ENCODE peak calls at places on chromosomes 5 and 9, in six cellular contexts. M is ascending aorta, W is adipocyte, F is lower lobe of right lung, N is upper lobe of left lung, A is PC-9. Z is an unnamed sample.
A peak's percentile ranks its signal among the peaks of the same experiment; 100 is the strongest.

GRCh38 chr5:108681079-108681921 is 66.4 kb upstream of the FER start:
- DNase-seq in M (no peak), W (peak; percentile 89), F (no peak), N (no peak), A (peak; percentile 33), Z (peak; percentile 81)

GRCh38 chr9:4548796-4549725 is 58.8 kb downstream of the SLC1A1 start:
- DNase-seq in M (no peak), W (no peak), F (peak; percentile 43), N (peak; percentile 39), A (no peak), Z (peak; percentile 43)

GRCh38 chr9:34084562-34084961 is 35.9 kb upstream of the UBAP2 start:
- DNase-seq in M (peak; percentile 77), W (peak; percentile 22), F (no peak), N (no peak), A (no peak), Z (no peak)

GRCh38 chr9:70594546-70594945 is 180.1 kb upstream of the KLF9 start:
- DNase-seq in M (no peak), W (peak; percentile 59), F (no peak), N (no peak), A (no peak), Z (no peak)

GRCh38 chr9:123953601-123954011 is 23.7 kb upstream of the DENND1A start:
- DNase-seq in M (no peak), W (no peak), F (no peak), N (no peak), A (no peak), Z (no peak)

GRCh38 chr5:73825219-73825618 is 199.2 kb downstream of the ARHGEF28 start:
- DNase-seq in M (no peak), W (no peak), F (no peak), N (no peak), A (no peak), Z (no peak)

GRCh38 chr9:128396970-128397613 is 23.6 kb upstream of the CERCAM start:
- DNase-seq in M (no peak), W (peak; percentile 34), F (no peak), N (no peak), A (no peak), Z (no peak)

GRCh38 chr5:147332643-147333042 is 97.8 kb downstream of the STK32A start:
- DNase-seq in M (no peak), W (no peak), F (no peak), N (no peak), A (no peak), Z (no peak)

GRCh38 chr5:151684690-151685361 is 1.9 kb downstream of the SPARC start:
- DNase-seq in M (peak; percentile 83), W (peak; percentile 97), F (no peak), N (no peak), A (peak; percentile 74), Z (peak; percentile 92)

GRCh38 chr5:135930029-135930948 is 24.5 kb downstream of the LECT2 start:
- DNase-seq in M (no peak), W (no peak), F (no peak), N (peak; percentile 85), A (no peak), Z (peak; percentile 22)

GRCh38 chr5:41408676-41409443 is 101.5 kb downstream of the PLCXD3 start:
- DNase-seq in M (no peak), W (peak; percentile 14), F (no peak), N (no peak), A (no peak), Z (no peak)

GRCh38 chr9:94812343-94812742 is 85.8 kb downstream of the AOPEP start:
- DNase-seq in M (no peak), W (peak; percentile 60), F (no peak), N (no peak), A (peak; percentile 75), Z (no peak)

GRCh38 chr9:34045903-34046302 is 2.8 kb downstream of the UBAP2 start:
- DNase-seq in M (no peak), W (no peak), F (no peak), N (no peak), A (no peak), Z (no peak)

GRCh38 chr5:171537923-171538537 is 118.6 kb downstream of the FGF18 start:
- DNase-seq in M (peak; percentile 34), W (no peak), F (no peak), N (no peak), A (no peak), Z (no peak)

GRCh38 chr9:130297371-130297770 is 31.8 kb downstream of the HMCN2 start:
- DNase-seq in M (no peak), W (no peak), F (peak; percentile 28), N (no peak), A (no peak), Z (no peak)

GRCh38 chr9:86093788-86094555 is 5.4 kb downstream of the GOLM1 start:
- DNase-seq in M (no peak), W (no peak), F (peak; percentile 72), N (no peak), A (peak; percentile 83), Z (no peak)

GRCh38 chr9:123426406-123426805 is 70.4 kb downstream of the CRB2 start:
- DNase-seq in M (peak; percentile 27), W (no peak), F (no peak), N (no peak), A (peak; percentile 17), Z (no peak)

GRCh38 chr5:77990020-77990419 is 213.9 kb upstream of the TBCA start:
- DNase-seq in M (no peak), W (no peak), F (no peak), N (no peak), A (no peak), Z (no peak)

GRCh38 chr5:37494756-37495155 is 115.6 kb downstream of the WDR70 start:
- DNase-seq in M (no peak), W (peak; percentile 7), F (no peak), N (no peak), A (no peak), Z (no peak)

GRCh38 chr9:90141723-90142122 is 500.9 kb downstream of the DIRAS2 start:
- DNase-seq in M (no peak), W (peak; percentile 64), F (no peak), N (no peak), A (no peak), Z (peak; percentile 21)

GRCh38 chr9:135526730-135527571 is 5.7 kb downstream of the LCN1 start:
- DNase-seq in M (peak; percentile 52), W (no peak), F (peak; percentile 36), N (peak; percentile 58), A (no peak), Z (no peak)

GRCh38 chr9:121738391-121738790 is 87.0 kb downstream of the DAB2IP start:
- DNase-seq in M (no peak), W (no peak), F (no peak), N (no peak), A (no peak), Z (no peak)

GRCh38 chr5:90947667-90948066 is 389.1 kb downstream of the ADGRV1 start:
- DNase-seq in M (no peak), W (no peak), F (no peak), N (no peak), A (no peak), Z (no peak)

GRCh38 chr9:36847781-36848673 is 186.0 kb downstream of the PAX5 start:
- DNase-seq in M (no peak), W (no peak), F (no peak), N (no peak), A (no peak), Z (no peak)

GRCh38 chr9:81729141-81729540 is 39.8 kb upstream of the TLE1 start:
- DNase-seq in M (no peak), W (no peak), F (no peak), N (no peak), A (no peak), Z (no peak)

GRCh38 chr5:151895660-151896040 is 29.0 kb downstream of the GLRA1 start:
- DNase-seq in M (no peak), W (no peak), F (no peak), N (no peak), A (no peak), Z (no peak)

GRCh38 chr9:31394040-31394473 is 990.4 kb upstream of the ACO1 start:
- DNase-seq in M (no peak), W (peak; percentile 32), F (no peak), N (no peak), A (no peak), Z (peak; percentile 88)

GRCh38 chr9:72749276-72749675 is 203.6 kb downstream of the ALDH1A1 start:
- DNase-seq in M (no peak), W (no peak), F (no peak), N (no peak), A (no peak), Z (no peak)

GRCh38 chr5:501833-502184 is 22.4 kb downstream of the SLC9A3 start:
- DNase-seq in M (no peak), W (no peak), F (no peak), N (peak; percentile 76), A (no peak), Z (no peak)
- H3K27me3 ChIP-seq in M (peaks cover 17% of the 10 kb centered on the region), W (peaks cover 60% of the 10 kb centered on the region), F (peaks cover 50% of the 10 kb centered on the region), N (peaks cover 13% of the 10 kb centered on the region), A (peaks cover 89% of the 10 kb centered on the region), Z (peaks cover 7% of the 10 kb centered on the region)

DNA sequence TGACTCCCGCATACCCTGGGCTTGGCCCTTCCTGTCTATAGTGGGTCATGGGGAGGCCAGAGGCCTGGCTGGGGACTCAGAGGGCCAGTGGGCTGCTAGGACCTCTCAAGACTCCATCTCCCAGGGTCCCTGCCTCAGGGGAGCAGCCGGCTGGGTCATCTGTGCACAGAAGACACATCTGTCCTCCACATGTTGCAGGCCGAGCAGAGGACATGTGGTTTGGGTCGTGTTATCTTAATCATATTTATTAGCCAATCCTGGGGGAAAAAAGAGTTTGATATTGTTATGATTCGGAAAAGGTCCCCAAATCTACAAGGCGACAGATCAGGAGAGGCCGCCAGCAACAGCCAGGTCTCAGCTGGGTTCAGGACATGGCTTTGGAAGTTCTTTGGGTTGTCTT is 14.4 kb downstream of the LMX1B start:
- DNase-seq in M (no peak), W (no peak), F (no peak), N (no peak), A (no peak), Z (no peak)
- H3K27me3 ChIP-seq in M (peaks cover 18% of the 10 kb centered on the region), W (peaks cover 73% of the 10 kb centered on the region), F (peaks cover 95% of the 10 kb centered on the region), N (peaks cover 53% of the 10 kb centered on the region), A (peaks cover 59% of the 10 kb centered on the region), Z (peaks cover 97% of the 10 kb centered on the region)

DNA sequence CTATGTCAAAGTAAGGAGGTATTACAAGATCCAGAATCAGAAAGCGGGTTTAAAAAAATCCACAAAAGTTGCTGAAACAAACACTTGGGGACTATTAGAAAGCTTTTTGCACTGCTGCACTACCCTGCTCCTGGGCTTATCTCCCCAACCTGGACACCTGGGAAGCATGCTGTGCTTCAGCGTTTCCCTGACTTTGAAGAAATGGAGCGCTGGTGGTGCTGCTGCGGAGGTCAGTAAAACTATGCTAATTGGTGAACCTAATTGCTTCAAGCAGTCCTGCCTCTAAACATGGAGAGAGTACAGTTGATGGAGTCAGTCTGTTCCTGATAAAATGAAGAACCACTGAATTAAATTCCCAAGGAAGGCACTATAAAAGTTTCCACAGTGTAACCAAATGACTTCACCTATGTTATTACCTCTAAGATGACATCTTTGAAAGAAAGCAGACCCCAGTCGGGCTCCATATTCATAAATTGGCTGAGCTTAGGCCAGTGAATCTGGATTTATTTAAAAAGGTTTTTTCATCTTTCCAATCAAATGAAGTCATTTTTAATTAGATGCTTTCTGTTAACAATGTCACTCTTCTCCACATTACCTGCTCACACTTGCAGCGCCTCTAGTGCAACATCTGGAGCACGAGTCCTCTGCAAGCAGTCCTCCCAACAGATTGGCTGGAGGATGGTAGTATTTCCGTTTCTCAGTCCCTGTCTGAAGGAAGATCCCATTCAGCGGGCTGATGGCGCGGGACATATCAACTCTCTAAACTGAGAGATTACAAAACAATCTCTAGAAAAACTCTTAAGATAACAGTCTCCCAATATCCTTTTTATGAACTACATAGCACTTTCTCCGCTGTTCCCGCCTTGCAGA is 11.5 kb downstream of the NR2F1-AS1 start:
- DNase-seq in M (no peak), W (no peak), F (no peak), N (no peak), A (no peak), Z (no peak)
- H3K27me3 ChIP-seq in M (peaks cover 14% of the 10 kb centered on the region), W (no peaks in the 10 kb centered on the region), F (peaks cover 62% of the 10 kb centered on the region), N (peaks cover 40% of the 10 kb centered on the region), A (no peaks in the 10 kb centered on the region), Z (peaks cover 33% of the 10 kb centered on the region)

GRCh38 chr5:79729686-79730085 is 40.0 kb downstream of the CMYA5 start:
- DNase-seq in M (no peak), W (no peak), F (no peak), N (no peak), A (no peak), Z (no peak)
- H3K27me3 ChIP-seq in M (no peaks in the 10 kb centered on the region), W (peaks cover 11% of the 10 kb centered on the region), F (no peaks in the 10 kb centered on the region), N (no peaks in the 10 kb centered on the region), A (peaks cover 39% of the 10 kb centered on the region), Z (peaks cover 53% of the 10 kb centered on the region)

Z was measured in A673.